ENCODE peak calls at places on chromosomes 6 and 20, in nine cellular contexts. One of them, this sample, is unnamed.

GRCh38 chr6:2708456-2708855 is 42.3 kb downstream of the MYLK4 start:
- DNase-seq in ovary: no peak
- DNase-seq in substantia nigra: no peak
- DNase-seq in AG09309: no peak
- DNase-seq in stomach: no peak
- DNase-seq in CD8-positive, alpha-beta memory T cell: no peak
- DNase-seq in heart right ventricle: no peak
- DNase-seq in H4: no peak
- DNase-seq in SW 1271: no peak
- DNase-seq in this sample: no peak

GRCh38 chr20:48411265-48411664 is 416.5 kb downstream of the PREX1 start:
- DNase-seq in substantia nigra: no peak
- DNase-seq in stomach: no peak
- DNase-seq in heart right ventricle: no peak
- DNase-seq in AG09309: no peak
- DNase-seq in ovary: no peak
- DNase-seq in SW 1271: no peak
- DNase-seq in H4: no peak
- DNase-seq in CD8-positive, alpha-beta memory T cell: no peak
- DNase-seq in this sample: no peak

GRCh38 chr6:89186762-89187161 is 30.4 kb downstream of the GABRR1 start:
- DNase-seq in SW 1271: no peak
- DNase-seq in H4: no peak
- DNase-seq in substantia nigra: no peak
- DNase-seq in heart right ventricle: no peak
- DNase-seq in ovary: no peak
- DNase-seq in AG09309: no peak
- DNase-seq in stomach: no peak
- DNase-seq in CD8-positive, alpha-beta memory T cell: no peak
- DNase-seq in this sample: no peak

GRCh38 chr20:56411759-56412472 is at the start of gene CASS4:
- DNase-seq in substantia nigra: no peak
- DNase-seq in ovary: no peak
- DNase-seq in stomach: no peak
- DNase-seq in H4: no peak
- DNase-seq in CD8-positive, alpha-beta memory T cell: no peak
- DNase-seq in AG09309: no peak
- DNase-seq in SW 1271: no peak
- DNase-seq in heart right ventricle: no peak
- DNase-seq in this sample: no peak

GRCh38 chr6:150881911-150882481 is 16.5 kb downstream of the MTHFD1L start:
- DNase-seq in substantia nigra: peak
- DNase-seq in CD8-positive, alpha-beta memory T cell: no peak
- DNase-seq in stomach: no peak
- DNase-seq in AG09309: peak
- DNase-seq in H4: peak
- DNase-seq in SW 1271: peak
- DNase-seq in ovary: peak
- DNase-seq in heart right ventricle: peak
- DNase-seq in this sample: no peak

GRCh38 chr6:24929255-24929654 is 6.5 kb downstream of the RIPOR2 start:
- DNase-seq in substantia nigra: no peak
- DNase-seq in SW 1271: no peak
- DNase-seq in heart right ventricle: no peak
- DNase-seq in CD8-positive, alpha-beta memory T cell: no peak
- DNase-seq in stomach: no peak
- DNase-seq in ovary: no peak
- DNase-seq in AG09309: no peak
- DNase-seq in H4: no peak
- DNase-seq in this sample: no peak

GRCh38 chr20:59120491-59120890 is 43.1 kb upstream of the ZNF831 start:
- DNase-seq in CD8-positive, alpha-beta memory T cell: no peak
- DNase-seq in H4: no peak
- DNase-seq in heart right ventricle: no peak
- DNase-seq in stomach: no peak
- DNase-seq in ovary: no peak
- DNase-seq in substantia nigra: no peak
- DNase-seq in AG09309: no peak
- DNase-seq in SW 1271: no peak
- DNase-seq in this sample: no peak

GRCh38 chr20:19808498-19808897 is 50.4 kb downstream of the RIN2 start:
- DNase-seq in H4: no peak
- DNase-seq in stomach: no peak
- DNase-seq in substantia nigra: no peak
- DNase-seq in CD8-positive, alpha-beta memory T cell: no peak
- DNase-seq in heart right ventricle: no peak
- DNase-seq in ovary: no peak
- DNase-seq in AG09309: no peak
- DNase-seq in SW 1271: no peak
- DNase-seq in this sample: no peak

GRCh38 chr6:96939019-96939805 is 14.7 kb downstream of the KLHL32 start:
- DNase-seq in ovary: no peak
- DNase-seq in stomach: no peak
- DNase-seq in CD8-positive, alpha-beta memory T cell: no peak
- DNase-seq in heart right ventricle: no peak
- DNase-seq in AG09309: peak
- DNase-seq in substantia nigra: no peak
- DNase-seq in SW 1271: peak
- DNase-seq in H4: peak
- DNase-seq in this sample: no peak

GRCh38 chr6:16154904-16155303 is 26.0 kb downstream of the MYLIP start:
- DNase-seq in substantia nigra: no peak
- DNase-seq in H4: no peak
- DNase-seq in heart right ventricle: peak
- DNase-seq in CD8-positive, alpha-beta memory T cell: no peak
- DNase-seq in stomach: no peak
- DNase-seq in ovary: no peak
- DNase-seq in SW 1271: no peak
- DNase-seq in AG09309: peak
- DNase-seq in this sample: no peak

GRCh38 chr6:2795960-2796359 is 30.8 kb downstream of the WRNIP1 start:
- DNase-seq in substantia nigra: no peak
- DNase-seq in heart right ventricle: no peak
- DNase-seq in H4: no peak
- DNase-seq in stomach: no peak
- DNase-seq in CD8-positive, alpha-beta memory T cell: no peak
- DNase-seq in AG09309: no peak
- DNase-seq in ovary: no peak
- DNase-seq in SW 1271: no peak
- DNase-seq in this sample: no peak

GRCh38 chr6:46719099-46719498 is 16.1 kb downstream of the PLA2G7 start:
- DNase-seq in SW 1271: peak
- DNase-seq in H4: no peak
- DNase-seq in substantia nigra: no peak
- DNase-seq in heart right ventricle: no peak
- DNase-seq in AG09309: no peak
- DNase-seq in stomach: no peak
- DNase-seq in CD8-positive, alpha-beta memory T cell: no peak
- DNase-seq in ovary: no peak
- DNase-seq in this sample: no peak

GRCh38 chr6:96743496-96743895 is 93.8 kb downstream of the GPR63 start:
- DNase-seq in SW 1271: no peak
- DNase-seq in heart right ventricle: no peak
- DNase-seq in CD8-positive, alpha-beta memory T cell: no peak
- DNase-seq in H4: no peak
- DNase-seq in stomach: no peak
- DNase-seq in ovary: no peak
- DNase-seq in AG09309: no peak
- DNase-seq in substantia nigra: no peak
- DNase-seq in this sample: no peak

GRCh38 chr20:34472246-34472925 is 43.8 kb upstream of the DYNLRB1 start:
- DNase-seq in CD8-positive, alpha-beta memory T cell: no peak
- DNase-seq in heart right ventricle: no peak
- DNase-seq in SW 1271: no peak
- DNase-seq in substantia nigra: no peak
- DNase-seq in H4: peak
- DNase-seq in ovary: no peak
- DNase-seq in stomach: no peak
- DNase-seq in AG09309: peak
- DNase-seq in this sample: no peak

GRCh38 chr6:40998661-40999060 is 40.4 kb downstream of the UNC5CL start:
- DNase-seq in AG09309: no peak
- DNase-seq in substantia nigra: no peak
- DNase-seq in SW 1271: no peak
- DNase-seq in CD8-positive, alpha-beta memory T cell: no peak
- DNase-seq in ovary: no peak
- DNase-seq in heart right ventricle: no peak
- DNase-seq in H4: no peak
- DNase-seq in stomach: no peak
- DNase-seq in this sample: no peak

GRCh38 chr6:136113736-136114173 is 136.4 kb downstream of the MTFR2 start:
- DNase-seq in heart right ventricle: peak
- DNase-seq in CD8-positive, alpha-beta memory T cell: no peak
- DNase-seq in ovary: no peak
- DNase-seq in AG09309: peak
- DNase-seq in SW 1271: no peak
- DNase-seq in stomach: no peak
- DNase-seq in substantia nigra: no peak
- DNase-seq in H4: peak
- DNase-seq in this sample: peak

GRCh38 chr6:129785756-129786135 is 75.4 kb downstream of the TMEM244 start:
- DNase-seq in ovary: no peak
- DNase-seq in H4: no peak
- DNase-seq in substantia nigra: no peak
- DNase-seq in AG09309: no peak
- DNase-seq in heart right ventricle: no peak
- DNase-seq in stomach: no peak
- DNase-seq in CD8-positive, alpha-beta memory T cell: no peak
- DNase-seq in SW 1271: no peak
- DNase-seq in this sample: no peak

GRCh38 chr6:167420858-167421766 is 96.2 kb downstream of the TTLL2 start:
- DNase-seq in substantia nigra: no peak
- DNase-seq in CD8-positive, alpha-beta memory T cell: no peak
- DNase-seq in stomach: peak
- DNase-seq in ovary: no peak
- DNase-seq in SW 1271: no peak
- DNase-seq in AG09309: no peak
- DNase-seq in heart right ventricle: no peak
- DNase-seq in H4: no peak
- DNase-seq in this sample: no peak

GRCh38 chr6:46888031-46888430 is 33.7 kb downstream of the ADGRF5 start:
- DNase-seq in CD8-positive, alpha-beta memory T cell: no peak
- DNase-seq in stomach: no peak
- DNase-seq in ovary: no peak
- DNase-seq in AG09309: no peak
- DNase-seq in H4: no peak
- DNase-seq in heart right ventricle: no peak
- DNase-seq in SW 1271: no peak
- DNase-seq in substantia nigra: no peak
- DNase-seq in this sample: no peak

GRCh38 chr6:57262491-57262890 is 40.4 kb upstream of the RAB23 start:
- DNase-seq in SW 1271: no peak
- DNase-seq in heart right ventricle: peak
- DNase-seq in ovary: peak
- DNase-seq in stomach: peak
- DNase-seq in CD8-positive, alpha-beta memory T cell: no peak
- DNase-seq in H4: no peak
- DNase-seq in AG09309: no peak
- DNase-seq in substantia nigra: no peak
- DNase-seq in this sample: no peak

GRCh38 chr6:56684342-56685101 is 41.8 kb upstream of the DST start:
- DNase-seq in substantia nigra: no peak
- DNase-seq in SW 1271: no peak
- DNase-seq in CD8-positive, alpha-beta memory T cell: no peak
- DNase-seq in stomach: no peak
- DNase-seq in AG09309: no peak
- DNase-seq in H4: no peak
- DNase-seq in ovary: no peak
- DNase-seq in heart right ventricle: no peak
- DNase-seq in this sample: no peak

GRCh38 chr6:3432416-3432815 is 24.4 kb downstream of the SLC22A23 start:
- DNase-seq in stomach: no peak
- DNase-seq in H4: no peak
- DNase-seq in substantia nigra: no peak
- DNase-seq in AG09309: no peak
- DNase-seq in SW 1271: no peak
- DNase-seq in heart right ventricle: no peak
- DNase-seq in CD8-positive, alpha-beta memory T cell: no peak
- DNase-seq in ovary: no peak
- DNase-seq in this sample: no peak

GRCh38 chr6:97440590-97441176 is 157.7 kb upstream of the MMS22L start:
- DNase-seq in AG09309: no peak
- DNase-seq in CD8-positive, alpha-beta memory T cell: no peak
- DNase-seq in H4: peak
- DNase-seq in substantia nigra: no peak
- DNase-seq in SW 1271: peak
- DNase-seq in stomach: no peak
- DNase-seq in heart right ventricle: no peak
- DNase-seq in ovary: no peak
- DNase-seq in this sample: peak

GRCh38 chr6:162857321-162857720 is 129.5 kb downstream of the PACRG start:
- DNase-seq in CD8-positive, alpha-beta memory T cell: no peak
- DNase-seq in ovary: no peak
- DNase-seq in H4: no peak
- DNase-seq in stomach: no peak
- DNase-seq in AG09309: no peak
- DNase-seq in SW 1271: no peak
- DNase-seq in heart right ventricle: no peak
- DNase-seq in substantia nigra: no peak
- DNase-seq in this sample: no peak

GRCh38 chr20:48298851-48299484 is 513.7 kb upstream of the SULF2 start:
- DNase-seq in heart right ventricle: no peak
- DNase-seq in CD8-positive, alpha-beta memory T cell: no peak
- DNase-seq in stomach: no peak
- DNase-seq in ovary: no peak
- DNase-seq in substantia nigra: no peak
- DNase-seq in SW 1271: peak
- DNase-seq in H4: peak
- DNase-seq in AG09309: peak
- DNase-seq in this sample: no peak

GRCh38 chr6:43076093-43076927 is at the start of gene PTK7:
- DNase-seq in ovary: peak
- DNase-seq in stomach: peak
- DNase-seq in substantia nigra: no peak
- DNase-seq in AG09309: no peak
- DNase-seq in H4: peak
- DNase-seq in SW 1271: peak
- DNase-seq in heart right ventricle: no peak
- DNase-seq in CD8-positive, alpha-beta memory T cell: no peak
- DNase-seq in this sample: peak

This sample was measured in NT2/D1.